ENCODE peak calls at places on chromosome 1, in four cellular contexts. T is WTC11, V is K562, G is HepG2. Z is an unnamed sample.
A peak's percentile ranks its signal among the peaks of the same experiment; 100 is the strongest.

GRCh38 chr1:198674009-198674408 is 35.2 kb downstream of the PTPRC start:
- DNase-seq in G (no peak), V (no peak), T (no peak), Z (no peak)

GRCh38 chr1:115166531-115167091 is 77.3 kb upstream of the TSPAN2 start:
- DNase-seq in V (no peak), T (no peak), G (no peak), Z (no peak)

GRCh38 chr1:1282998-1283397 is 2.8 kb downstream of the SCNN1D start:
- DNase-seq in G (no peak), V (no peak), T (no peak), Z (no peak)

GRCh38 chr1:109425902-109426277 is 358 bp downstream of the PSMA5 start:
- DNase-seq in G (peak; percentile 59), T (no peak), V (peak; percentile 74), Z (peak; percentile 58)

GRCh38 chr1:45026446-45026845 is 14.4 kb downstream of the UROD start:
- DNase-seq in G (no peak), T (no peak), V (no peak), Z (no peak)

GRCh38 chr1:223298706-223299105 is 65.3 kb downstream of the SUSD4 start:
- DNase-seq in G (no peak), T (no peak), V (no peak), Z (no peak)

GRCh38 chr1:187509091-187509490 is 680.3 kb downstream of the PLA2G4A start:
- DNase-seq in V (no peak), T (no peak), G (no peak), Z (peak; percentile 33)

GRCh38 chr1:45567911-45568310 is 15.9 kb upstream of the NASP start:
- DNase-seq in T (no peak), V (no peak), G (no peak), Z (no peak)

GRCh38 chr1:204400893-204401510 is 10.6 kb downstream of the PPP1R15B start:
- DNase-seq in T (no peak), G (no peak), V (peak; percentile 53), Z (no peak)
- TF ChIP-seq NR3C1 in T (no peak), G (no peak), V (no peak), Z (no peak)

GRCh38 chr1:15173863-15174614 is 20.5 kb downstream of the TMEM51 start:
- DNase-seq in T (no peak), V (no peak), G (peak; percentile 78), Z (no peak)
- TF ChIP-seq NR3C1 in T (no peak), V (no peak), G (no peak), Z (no peak)

GRCh38 chr1:112852276-112852675 is 103.7 kb downstream of the SLC16A1 start:
- DNase-seq in G (no peak), T (no peak), V (no peak), Z (no peak)

GRCh38 chr1:112852934-112853333 is 103.1 kb downstream of the SLC16A1 start:
- DNase-seq in V (no peak), T (no peak), G (no peak), Z (no peak)

GRCh38 chr1:112849967-112850641 is 105.9 kb downstream of the SLC16A1 start:
- DNase-seq in T (peak; percentile 42), V (no peak), G (no peak), Z (no peak)

GRCh38 chr1:112855152-112855836 is 100.7 kb downstream of the SLC16A1 start:
- DNase-seq in T (no peak), V (no peak), G (no peak), Z (no peak)

DNA sequence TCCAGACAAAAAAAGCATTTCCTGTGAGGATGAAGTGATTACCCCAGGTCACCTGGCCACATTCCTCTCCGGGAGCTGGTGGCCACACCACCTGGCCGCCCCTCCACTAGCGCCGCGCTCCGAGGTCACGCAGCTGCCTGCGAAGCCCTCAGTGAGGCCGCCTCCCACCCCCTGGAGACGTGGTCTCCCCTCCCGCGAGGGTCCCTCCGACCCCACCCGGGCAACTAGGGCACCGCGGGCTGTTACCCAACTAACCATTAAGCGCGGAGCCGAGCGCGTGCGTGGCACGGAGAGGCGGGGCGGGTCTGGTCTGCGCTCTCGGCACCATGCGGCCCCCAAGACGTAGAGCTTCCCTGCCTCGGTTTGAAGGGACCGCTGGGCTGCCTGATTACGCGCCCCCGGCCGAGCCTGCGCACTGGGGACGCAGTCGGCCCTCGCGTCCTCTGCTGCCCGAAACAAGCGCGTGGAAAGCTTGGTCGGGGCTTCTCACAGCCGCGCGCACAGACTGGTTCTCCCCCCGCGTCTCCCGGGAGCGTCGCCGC is 106.5 kb downstream of the SLC16A1 start:
- DNase-seq in T (peak; percentile 56), G (no peak), V (no peak), Z (peak; percentile 9)
- TF ChIP-seq NR3C1 in T (no peak), G (no peak), V (no peak), Z (no peak)

GRCh38 chr1:68147534-68147933 is 84.8 kb downstream of the WLS start:
- DNase-seq in V (no peak), T (no peak), G (no peak), Z (no peak)
- TF ChIP-seq NR3C1 in V (no peak), T (no peak), G (no peak), Z (no peak)

Z was measured in A549.